ENCODE peak calls at places on chromosomes 4 and X, in ten cellular contexts. W, O, Z, T, X, U, F, A, L and V are unnamed samples.

GRCh38 chr4:58225460-58225859 is 1115.3 kb upstream of the IGFBP7 start:
- DNase-seq in W (no peak), O (no peak), Z (no peak), T (no peak), X (no peak), U (no peak), F (no peak), A (peak), L (no peak), V (peak)

GRCh38 chr4:14994242-14994641 is 8.0 kb upstream of the CPEB2 start:
- DNase-seq in W (peak), O (peak), Z (no peak), T (no peak), X (peak), U (peak), F (no peak), A (no peak), L (no peak), V (no peak)

GRCh38 chr4:138761638-138762205 is 253.9 kb upstream of the NOCT start:
- DNase-seq in W (peak), O (no peak), Z (no peak), T (no peak), X (peak), U (no peak), F (no peak), A (no peak), L (no peak), V (peak)

GRCh38 chr4:56099378-56099786 is 150.6 kb downstream of the CEP135 start:
- DNase-seq in W (no peak), O (no peak), Z (peak), T (no peak), X (no peak), U (peak), F (no peak), A (no peak), L (no peak), V (no peak)

GRCh38 chr4:48554606-48555005 is 64.6 kb downstream of the ZAR1 start:
- DNase-seq in W (no peak), O (no peak), Z (no peak), T (no peak), X (no peak), U (no peak), F (no peak), A (peak), L (no peak), V (no peak)

GRCh38 chrX:51641421-51642021 is 22.8 kb upstream of the CENPVL3 start:
- DNase-seq in W (peak), O (peak), Z (peak), T (no peak), X (peak), U (peak), F (peak), A (peak), L (no peak), V (peak)

GRCh38 chr4:112704991-112705845 is 68.3 kb downstream of the LARP7 start:
- DNase-seq in W (peak), O (peak), Z (peak), T (no peak), X (peak), U (peak), F (peak), A (peak), L (no peak), V (peak)

GRCh38 chrX:19721726-19722370 is 165.6 kb downstream of the SH3KBP1 start:
- DNase-seq in W (peak), O (no peak), Z (peak), T (no peak), X (no peak), U (no peak), F (no peak), A (no peak), L (no peak), V (no peak)

GRCh38 chr4:184895012-184895795 is 69.4 kb upstream of the ACSL1 start:
- DNase-seq in W (no peak), O (no peak), Z (no peak), T (no peak), X (no peak), U (peak), F (no peak), A (no peak), L (no peak), V (no peak)

GRCh38 chr4:76658231-76659102 is 223.4 kb downstream of the SHROOM3 start:
- DNase-seq in W (peak), O (peak), Z (no peak), T (no peak), X (peak), U (peak), F (peak), A (no peak), L (no peak), V (no peak)

GRCh38 chrX:2664497-2664896 is 26.6 kb upstream of the CD99 start:
- DNase-seq in W (peak), O (no peak), Z (no peak), T (no peak), X (peak), U (no peak), F (peak), A (no peak), L (no peak), V (no peak)

GRCh38 chrX:3697701-3698279 is 15.7 kb downstream of the PRKX start:
- DNase-seq in W (peak), O (no peak), Z (no peak), T (peak), X (no peak), U (no peak), F (no peak), A (no peak), L (no peak), V (peak)

GRCh38 chrX:150100261-150100660 is 162.0 kb upstream of the EOLA2 start:
- DNase-seq in W (peak), O (no peak), Z (no peak), T (no peak), X (peak), U (no peak), F (no peak), A (no peak), L (no peak), V (no peak)

GRCh38 chrX:134173541-134174272 is 63.3 kb upstream of the CCDC160 start:
- DNase-seq in W (no peak), O (no peak), Z (peak), T (no peak), X (no peak), U (no peak), F (no peak), A (no peak), L (peak), V (no peak)

GRCh38 chrX:21708116-21708515 is 49.8 kb downstream of the SMPX start:
- DNase-seq in W (peak), O (no peak), Z (no peak), T (no peak), X (no peak), U (peak), F (no peak), A (peak), L (no peak), V (peak)

GRCh38 chr4:128524311-128524710 is 236.7 kb upstream of the PGRMC2 start:
- DNase-seq in W (peak), O (peak), Z (no peak), T (no peak), X (peak), U (peak), F (peak), A (no peak), L (no peak), V (no peak)

GRCh38 chrX:10014462-10015373 is 47.6 kb downstream of the CLDN34 start:
- DNase-seq in W (peak), O (peak), Z (peak), T (peak), X (peak), U (peak), F (peak), A (peak), L (peak), V (peak)

GRCh38 chrX:113369056-113369455 is 528.4 kb upstream of the AMOT start:
- DNase-seq in W (no peak), O (no peak), Z (no peak), T (no peak), X (no peak), U (no peak), F (no peak), A (no peak), L (no peak), V (no peak)

GRCh38 chrX:140710710-140711109 is 1.2 kb downstream of the LINC00632 start:
- DNase-seq in W (peak), O (no peak), Z (peak), T (no peak), X (no peak), U (no peak), F (no peak), A (no peak), L (no peak), V (peak)

GRCh38 chrX:45001038-45001437 is 128.1 kb downstream of the KDM6A start:
- DNase-seq in W (no peak), O (no peak), Z (no peak), T (no peak), X (no peak), U (peak), F (no peak), A (no peak), L (no peak), V (no peak)

GRCh38 chr4:147363514-147363913 is 117.4 kb upstream of the EDNRA start:
- DNase-seq in W (no peak), O (no peak), Z (no peak), T (no peak), X (no peak), U (peak), F (no peak), A (no peak), L (no peak), V (no peak)

GRCh38 chrX:69229436-69229835 is 64.2 kb upstream of the PJA1 start:
- DNase-seq in W (peak), O (no peak), Z (no peak), T (no peak), X (peak), U (peak), F (peak), A (no peak), L (no peak), V (no peak)

GRCh38 chr4:85210353-85210752 is 243.9 kb upstream of the WDFY3 start:
- DNase-seq in W (peak), O (peak), Z (no peak), T (no peak), X (no peak), U (peak), F (no peak), A (no peak), L (no peak), V (peak)

GRCh38 chr4:38757945-38758344 is 24.8 kb downstream of the TLR10 start:
- DNase-seq in W (no peak), O (no peak), Z (peak), T (no peak), X (no peak), U (peak), F (no peak), A (no peak), L (no peak), V (peak)

GRCh38 chrX:75986980-75987379 is 185.9 kb upstream of the PBDC1 start:
- DNase-seq in W (no peak), O (no peak), Z (no peak), T (no peak), X (no peak), U (no peak), F (no peak), A (no peak), L (no peak), V (no peak)

GRCh38 chrX:112651766-112652165 is 28.0 kb downstream of the LHFPL1 start:
- DNase-seq in W (peak), O (no peak), Z (no peak), T (no peak), X (peak), U (no peak), F (no peak), A (no peak), L (no peak), V (no peak)

GRCh38 chr4:54661156-54661555 is 3.4 kb downstream of the KIT start:
- DNase-seq in W (peak), O (peak), Z (no peak), T (no peak), X (peak), U (peak), F (no peak), A (no peak), L (no peak), V (no peak)

GRCh38 chr4:76513517-76513916 is 78.5 kb downstream of the SHROOM3 start:
- DNase-seq in W (no peak), O (no peak), Z (no peak), T (no peak), X (no peak), U (peak), F (no peak), A (no peak), L (no peak), V (no peak)

GRCh38 chr4:156771171-156771837 is 200.3 kb downstream of the PDGFC start:
- DNase-seq in W (peak), O (peak), Z (peak), T (no peak), X (peak), U (peak), F (peak), A (peak), L (no peak), V (peak)